ENCODE peak calls at places on chromosome 11, in four cellular contexts. V is body of pancreas, B is RWPE1, Y is HepG2. E is an unnamed sample.

GRCh38 chr11:99489561-99489960 is 468.8 kb downstream of the CNTN5 start:
- DNase-seq in Y (no peak), V (no peak), B (no peak), E (no peak)

GRCh38 chr11:35529971-35530495 is 4.6 kb upstream of the PAMR1 start:
- DNase-seq in V (peak; percentile 21), B (peak; percentile 65), Y (no peak), E (no peak)

GRCh38 chr11:8111636-8112035 is 30.6 kb downstream of the TUB start:
- DNase-seq in Y (no peak), V (no peak), B (no peak), E (no peak)

GRCh38 chr11:9639099-9639498 is 24.8 kb upstream of the SWAP70 start:
- DNase-seq in V (no peak), Y (no peak), B (no peak), E (no peak)

GRCh38 chr11:41446107-41446506 is 13.3 kb downstream of the LRRC4C start:
- DNase-seq in B (no peak), V (no peak), Y (no peak), E (no peak)

GRCh38 chr11:45933846-45934579 is 11.6 kb downstream of the LARGE2 start:
- DNase-seq in Y (no peak), V (peak; percentile 10), B (no peak), E (no peak)

GRCh38 chr11:2565447-2566222 is 120.8 kb downstream of the KCNQ1 start:
- DNase-seq in B (no peak), V (no peak), Y (no peak), E (no peak)

GRCh38 chr11:44595964-44596381 is 30.5 kb downstream of the CD82 start:
- DNase-seq in B (no peak), V (no peak), Y (no peak), E (no peak)

GRCh38 chr11:45924036-45924915 is 1.8 kb downstream of the LARGE2 start:
- DNase-seq in Y (no peak), V (peak; percentile 11), B (no peak), E (no peak)

GRCh38 chr11:9179141-9179540 is 86.0 kb downstream of the DENND5A start:
- DNase-seq in V (no peak), Y (no peak), B (no peak), E (no peak)

GRCh38 chr11:1219836-1220810 is 2.7 kb upstream of the MUC5B start:
- DNase-seq in B (no peak), Y (peak; percentile 69), V (no peak), E (no peak)

GRCh38 chr11:112523477-112523876 is 262.8 kb upstream of the PLET1 start:
- DNase-seq in Y (no peak), B (no peak), V (peak; percentile 44), E (no peak)

GRCh38 chr11:120184371-120184945 is 26.4 kb upstream of the OAF start:
- DNase-seq in V (peak; percentile 28), Y (no peak), B (no peak), E (no peak)

GRCh38 chr11:8354622-8355417 is 91.1 kb upstream of the LMO1 start:
- DNase-seq in V (no peak), B (no peak), Y (no peak), E (no peak)

GRCh38 chr11:76329084-76329648 is 51.8 kb downstream of the THAP12 start:
- DNase-seq in V (no peak), B (no peak), Y (peak; percentile 90), E (no peak)

GRCh38 chr11:7004482-7004881 is 15.7 kb downstream of the ZNF214 start:
- DNase-seq in V (no peak), B (peak; percentile 13), Y (no peak), E (no peak)

GRCh38 chr11:766941-767210 is 10.4 kb downstream of the GATD1 start:
- DNase-seq in Y (no peak), B (no peak), V (no peak), E (no peak)

GRCh38 chr11:107493117-107493516 is 35.5 kb upstream of the CWF19L2 start:
- DNase-seq in Y (no peak), B (peak; percentile 82), V (no peak), E (no peak)

GRCh38 chr11:120339394-120339890 is 3.2 kb downstream of the ARHGEF12 start:
- DNase-seq in V (no peak), B (no peak), Y (peak; percentile 40), E (no peak)

GRCh38 chr11:83000381-83000780 is 71.3 kb downstream of the RAB30 start:
- DNase-seq in Y (no peak), V (no peak), B (no peak), E (no peak)

GRCh38 chr11:74311352-74311926 is at the start of gene P4HA3:
- DNase-seq in Y (peak; percentile 13), B (peak; percentile 74), V (peak; percentile 79), E (no peak)

GRCh38 chr11:2217211-2218081 is 45.8 kb upstream of the TH start:
- DNase-seq in V (no peak), B (no peak), Y (no peak), E (no peak)

GRCh38 chr11:119434531-119435330 is 11.8 kb upstream of the THY1 start:
- DNase-seq in B (no peak), Y (no peak), V (no peak), E (no peak)

GRCh38 chr11:115930276-115930675 is 426.1 kb upstream of the CADM1 start:
- DNase-seq in Y (no peak), B (no peak), V (no peak), E (no peak)

GRCh38 chr11:122180435-122180834 is 64.4 kb upstream of the BLID start:
- DNase-seq in Y (no peak), B (peak; percentile 78), V (no peak), E (no peak)

GRCh38 chr11:86160546-86161149 is 83.9 kb upstream of the EED start:
- DNase-seq in B (peak; percentile 45), Y (peak; percentile 76), V (no peak), E (no peak)

GRCh38 chr11:112163875-112164521 is at the start of gene IL18:
- DNase-seq in B (peak; percentile 75), V (peak; percentile 58), Y (no peak), E (no peak)

GRCh38 chr11:93249437-93250210 is 51.8 kb upstream of the SLC36A4 start:
- DNase-seq in B (no peak), V (no peak), Y (no peak), E (no peak)

GRCh38 chr11:46901156-46901555 is 17.2 kb downstream of the LRP4 start:
- DNase-seq in V (no peak), Y (no peak), B (no peak), E (no peak)

GRCh38 chr11:1538153-1538552 is 33.9 kb downstream of the DUSP8 start:
- DNase-seq in B (no peak), Y (no peak), V (no peak), E (no peak)

DNA sequence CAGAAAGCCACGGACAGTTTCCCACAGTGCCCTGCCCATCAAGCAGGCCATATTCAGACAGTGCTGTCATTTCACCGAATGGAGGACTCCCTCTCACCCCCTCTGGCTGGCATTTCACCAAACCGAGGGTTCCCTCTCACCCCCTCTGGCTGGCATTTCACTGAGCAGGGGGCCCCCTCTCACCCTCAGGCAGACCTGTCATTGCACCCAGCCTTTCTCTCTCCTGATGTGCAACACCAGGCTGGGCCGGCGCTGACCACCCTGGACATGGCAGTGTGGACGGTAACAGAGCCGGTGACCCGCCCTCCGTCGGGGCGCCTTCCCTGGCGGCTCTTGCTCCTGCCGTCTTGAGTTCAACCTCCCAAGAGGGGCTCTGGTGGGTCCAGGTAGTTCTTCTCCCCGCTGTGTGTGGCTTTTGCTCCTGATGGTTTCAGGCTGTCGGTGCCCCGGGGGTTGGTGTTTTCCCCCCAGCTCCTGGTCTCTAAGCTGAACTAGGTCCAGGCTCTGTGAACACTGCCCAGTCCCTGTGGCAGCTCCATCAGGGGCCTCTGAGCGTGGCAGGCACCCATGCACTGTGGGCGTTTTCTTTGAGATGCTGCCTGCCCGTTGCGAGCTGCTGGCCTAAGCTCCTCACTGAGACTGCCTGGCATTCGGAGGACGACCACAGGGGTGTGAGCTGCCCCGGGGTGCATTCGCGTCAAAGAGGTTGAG is 46.9 kb downstream of the SMIM38 start:
- DNase-seq in B (no peak), Y (no peak), V (no peak), E (no peak)
- H3K27ac ChIP-seq in B (no peak overlapping the region), Y (no peak overlapping the region), V (no peak overlapping the region), E (no peak overlapping the region)

DNA sequence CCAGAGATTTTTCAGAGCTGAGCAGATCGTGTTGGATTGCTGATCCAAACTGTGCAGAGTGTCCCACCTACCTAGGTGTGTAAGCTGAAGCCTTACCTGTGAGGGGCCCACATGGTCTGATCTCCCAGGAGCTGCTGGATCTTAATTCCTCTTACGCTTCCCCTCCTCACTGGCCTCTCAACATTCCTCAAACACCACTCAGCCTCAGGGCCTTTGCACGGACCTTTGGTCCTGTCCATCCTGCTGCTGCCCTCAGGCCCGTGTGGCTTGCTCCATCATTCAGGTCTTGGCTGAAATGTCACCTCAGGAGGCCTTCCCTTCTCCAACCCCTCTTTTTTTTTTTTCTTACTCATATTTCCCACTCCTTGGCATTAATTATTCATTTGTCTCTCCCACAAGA is 21.1 kb upstream of the RAB1B start:
- DNase-seq in B (no peak), V (no peak), Y (no peak), E (no peak)
- H3K27ac ChIP-seq in B (no peak overlapping the region), V (no peak overlapping the region), Y (no peak overlapping the region), E (no peak overlapping the region)

GRCh38 chr11:73281201-73281741 is 9.1 kb downstream of the P2RY6 start:
- DNase-seq in V (no peak), Y (no peak), B (no peak), E (no peak)
- H3K27ac ChIP-seq in V (peak overlapping the region; percentile 65), Y (no peak overlapping the region), B (no peak overlapping the region), E (no peak overlapping the region)

DNA sequence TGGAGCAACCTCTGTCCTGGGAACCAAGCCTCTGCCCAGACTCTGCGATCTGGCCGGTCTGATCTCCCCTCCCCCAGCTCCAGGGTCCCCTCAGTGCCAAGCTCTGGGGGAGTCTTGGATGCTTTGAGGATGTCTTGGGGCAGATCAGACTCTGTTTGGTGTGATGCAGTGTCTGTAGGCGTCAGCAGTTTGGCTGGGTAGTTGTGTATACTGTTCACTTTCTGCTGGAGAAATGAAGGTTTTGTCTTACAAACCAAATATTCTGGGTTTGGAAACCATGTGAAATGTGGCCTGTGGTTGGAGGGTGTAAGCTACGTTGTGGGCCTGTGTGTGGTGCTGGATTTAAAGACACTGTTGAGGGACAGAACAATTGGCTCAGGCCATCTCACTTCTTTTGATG is 4.6 kb downstream of the INSC start:
- DNase-seq in V (no peak), B (no peak), Y (no peak), E (no peak)
- H3K27ac ChIP-seq in V (no peak overlapping the region), B (no peak overlapping the region), Y (no peak overlapping the region), E (no peak overlapping the region)

DNA sequence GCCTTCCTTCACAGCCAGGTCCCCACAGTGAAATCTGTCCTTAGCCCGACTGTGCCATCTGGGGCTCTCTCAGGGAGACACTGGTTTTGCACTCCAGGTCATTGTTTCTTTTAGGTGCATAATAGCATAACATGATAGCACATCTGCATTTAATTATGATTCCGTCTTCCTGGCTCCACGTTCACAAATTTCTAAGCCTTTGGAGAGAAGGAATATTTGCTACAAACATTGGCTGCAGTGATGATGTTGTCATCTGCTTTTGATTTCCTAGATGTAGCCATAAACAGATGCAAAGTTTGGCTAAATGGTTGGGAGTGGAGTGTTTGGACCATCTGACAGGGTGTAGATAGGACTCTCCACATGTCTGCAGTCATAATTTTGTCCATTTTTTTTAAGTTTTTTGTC is 12.0 kb upstream of the CAT start:
- DNase-seq in B (no peak), V (no peak), Y (no peak), E (no peak)
- H3K27ac ChIP-seq in B (no peak overlapping the region), V (no peak overlapping the region), Y (peak overlapping the region; percentile 34), E (no peak overlapping the region)

E was measured in GM12878.